ENCODE peak calls at places on chromosomes 13 and 19, in nine cellular contexts. Z, H, W, I, S, F, L, Y and A are unnamed samples.

GRCh38 chr13:27401210-27401609 is 23.2 kb upstream of the GTF3A start:
- DNase-seq in Z (peak), H (no peak), W (no peak), I (no peak), S (no peak), F (no peak), L (no peak), Y (no peak), A (no peak)

GRCh38 chr13:112738606-112739005 is 48.8 kb downstream of the ATP11A start:
- DNase-seq in Z (no peak), H (no peak), W (no peak), I (no peak), S (no peak), F (no peak), L (no peak), Y (no peak), A (no peak)

GRCh38 chr13:93226623-93227279 is at the start of gene GPC6:
- DNase-seq in Z (peak), H (peak), W (peak), I (no peak), S (peak), F (peak), L (no peak), Y (peak), A (no peak)

GRCh38 chr19:48121909-48122371 is 11.3 kb upstream of the PLA2G4C start:
- DNase-seq in Z (no peak), H (no peak), W (no peak), I (peak), S (no peak), F (no peak), L (no peak), Y (no peak), A (no peak)

GRCh38 chr13:49739498-49740187 is 48.4 kb upstream of the EBPL start:
- DNase-seq in Z (no peak), H (no peak), W (no peak), I (no peak), S (no peak), F (no peak), L (no peak), Y (no peak), A (no peak)

GRCh38 chr13:24648983-24649684 is 31.1 kb upstream of the ATP12A start:
- DNase-seq in Z (no peak), H (no peak), W (no peak), I (no peak), S (no peak), F (no peak), L (no peak), Y (no peak), A (no peak)

GRCh38 chr13:98349731-98350305 is 172.7 kb upstream of the RNF113B start:
- DNase-seq in Z (peak), H (peak), W (peak), I (no peak), S (peak), F (no peak), L (no peak), Y (no peak), A (no peak)

GRCh38 chr13:20991741-20992520 is 69.5 kb downstream of the LATS2 start:
- DNase-seq in Z (no peak), H (no peak), W (no peak), I (no peak), S (no peak), F (no peak), L (no peak), Y (no peak), A (no peak)

GRCh38 chr13:40315416-40316064 is 350.9 kb downstream of the FOXO1 start:
- DNase-seq in Z (no peak), H (no peak), W (peak), I (no peak), S (no peak), F (peak), L (no peak), Y (no peak), A (peak)

GRCh38 chr19:991174-991931 is 7.2 kb downstream of the WDR18 start:
- DNase-seq in Z (peak), H (no peak), W (no peak), I (no peak), S (peak), F (no peak), L (peak), Y (no peak), A (no peak)

GRCh38 chr13:20441879-20442278 is 83.8 kb downstream of the CRYL1 start:
- DNase-seq in Z (no peak), H (no peak), W (no peak), I (no peak), S (no peak), F (peak), L (no peak), Y (no peak), A (no peak)

GRCh38 chr13:43200736-43201135 is 177.3 kb downstream of the DNAJC15 start:
- DNase-seq in Z (no peak), H (no peak), W (no peak), I (no peak), S (no peak), F (no peak), L (no peak), Y (no peak), A (no peak)

GRCh38 chr13:49248433-49249002 is 793 bp downstream of the CDADC1 start:
- DNase-seq in Z (no peak), H (no peak), W (no peak), I (no peak), S (no peak), F (no peak), L (no peak), Y (no peak), A (no peak)

GRCh38 chr13:40780822-40781401 is 8.5 kb upstream of the SLC25A15 start:
- DNase-seq in Z (no peak), H (no peak), W (peak), I (no peak), S (peak), F (peak), L (no peak), Y (no peak), A (no peak)

GRCh38 chr19:49689133-49690072 is at the start of gene ADM5:
- DNase-seq in Z (peak), H (no peak), W (peak), I (no peak), S (no peak), F (no peak), L (no peak), Y (no peak), A (peak)
- TF ChIP-seq POLR2A in Z (no peak), H (no peak), W (no peak), I (peak), S (no peak), F (no peak), L (no peak), Y (no peak), A (no peak)

DNA sequence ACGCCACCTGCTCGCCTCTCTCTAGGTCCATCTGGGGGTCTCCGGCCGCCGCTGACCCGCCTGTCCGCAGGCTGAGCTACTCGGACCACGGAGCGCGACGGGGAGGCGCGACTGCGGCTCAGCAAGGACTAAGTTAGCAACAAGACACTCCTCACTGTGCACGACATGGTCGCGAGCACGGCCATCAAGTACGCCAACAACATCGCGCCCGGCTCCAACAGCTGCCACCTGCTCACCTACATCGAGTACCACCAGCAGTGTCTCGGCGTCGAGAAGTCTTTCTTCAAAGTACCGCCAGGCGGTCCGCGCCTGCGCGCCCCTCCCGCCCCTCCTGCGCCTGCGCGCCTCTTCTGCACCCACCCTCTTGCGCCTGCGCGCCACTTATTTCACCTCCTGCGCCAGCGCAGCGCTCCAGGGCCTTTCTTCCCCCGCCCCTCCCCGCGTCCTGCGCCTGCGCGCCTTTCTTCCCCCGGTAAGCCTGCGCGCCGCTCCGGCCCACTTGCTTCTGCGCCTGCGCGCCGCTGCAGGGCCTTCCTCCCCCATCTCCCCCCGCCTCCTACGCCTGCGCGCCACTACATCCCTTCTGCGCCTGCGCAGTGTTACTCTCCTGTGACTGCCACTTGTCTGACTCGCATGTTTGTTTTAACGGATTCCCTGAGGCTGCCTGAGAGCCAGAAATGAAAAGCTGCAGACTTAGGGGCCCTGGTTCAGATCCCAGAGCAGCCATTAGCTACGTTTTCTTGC is 63.9 kb downstream of the ACSBG2 start:
- DNase-seq in Z (peak), H (peak), W (peak), I (peak), S (peak), F (peak), L (peak), Y (peak), A (peak)
- TF ChIP-seq POLR2A in Z (no peak), H (peak), W (peak), I (peak), S (peak), F (peak), L (no peak), Y (no peak), A (no peak)

GRCh38 chr19:12983561-12984142 is 11.6 kb upstream of the NFIX start:
- DNase-seq in Z (peak), H (peak), W (peak), I (peak), S (peak), F (peak), L (peak), Y (peak), A (peak)
- TF ChIP-seq POLR2A in Z (no peak), H (no peak), W (no peak), I (no peak), S (no peak), F (no peak), L (no peak), Y (no peak), A (no peak)

GRCh38 chr19:36196249-36196648 is 18.2 kb downstream of the ZNF565 start:
- DNase-seq in Z (no peak), H (no peak), W (no peak), I (no peak), S (no peak), F (no peak), L (no peak), Y (no peak), A (no peak)
- TF ChIP-seq POLR2A in Z (no peak), H (no peak), W (no peak), I (no peak), S (no peak), F (no peak), L (no peak), Y (no peak), A (no peak)

GRCh38 chr19:56838930-56839664 is 1.4 kb downstream of the PEG3 start:
- DNase-seq in Z (peak), H (peak), W (peak), I (no peak), S (peak), F (no peak), L (peak), Y (peak), A (peak)
- TF ChIP-seq POLR2A in Z (no peak), H (no peak), W (no peak), I (no peak), S (no peak), F (no peak), L (no peak), Y (no peak), A (no peak)

GRCh38 chr19:31483226-31483857 is 134.1 kb upstream of the TSHZ3 start:
- DNase-seq in Z (no peak), H (no peak), W (no peak), I (no peak), S (no peak), F (no peak), L (no peak), Y (no peak), A (no peak)
- TF ChIP-seq POLR2A in Z (no peak), H (no peak), W (no peak), I (no peak), S (no peak), F (no peak), L (no peak), Y (no peak), A (no peak)

DNA sequence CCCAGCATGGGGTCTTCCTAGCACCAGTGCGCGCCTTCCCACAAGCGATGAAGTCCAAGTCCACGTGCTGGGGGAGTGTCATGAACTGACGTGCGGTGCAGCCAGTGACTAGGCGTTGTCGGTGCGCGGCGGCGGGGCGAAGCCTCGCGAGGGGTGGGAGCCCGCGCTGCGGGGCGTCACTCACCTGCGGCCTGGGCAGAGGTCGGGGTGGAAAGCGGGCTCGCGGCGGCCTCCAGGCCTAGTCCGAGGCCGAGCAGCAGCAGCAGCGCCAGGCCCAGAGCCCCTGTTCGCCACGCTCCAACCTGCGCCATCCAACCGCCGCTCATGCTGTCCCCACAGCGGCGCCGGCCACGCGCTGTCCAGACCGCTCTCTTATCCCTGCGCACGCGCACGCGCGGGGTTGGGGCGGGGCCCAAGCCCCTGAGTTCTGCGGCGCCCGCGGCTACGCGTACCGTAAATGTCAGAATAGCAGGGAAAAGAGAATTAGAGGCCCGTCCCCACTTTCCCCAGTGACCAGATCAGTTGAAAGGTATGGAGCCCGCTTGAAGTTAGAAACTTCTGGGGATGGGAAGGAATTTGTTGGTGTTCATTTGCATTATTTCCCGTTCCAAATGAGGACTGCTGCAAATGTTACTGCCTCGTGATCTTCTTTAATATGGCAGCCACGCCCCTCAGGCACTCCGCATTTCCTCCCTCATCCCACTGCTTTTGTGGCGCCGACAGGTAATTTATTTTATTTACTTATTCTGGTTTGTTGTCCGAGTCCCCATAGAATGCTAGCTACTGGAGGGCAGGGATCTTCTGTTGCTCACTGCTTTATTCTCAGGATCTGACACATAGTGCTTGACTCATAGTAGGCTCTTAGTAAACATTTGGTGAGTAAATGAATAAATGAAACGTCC is at the start of gene CD320:
- DNase-seq in Z (peak), H (peak), W (peak), I (peak), S (peak), F (peak), L (peak), Y (peak), A (peak)
- TF ChIP-seq POLR2A in Z (peak), H (peak), W (peak), I (peak), S (peak), F (peak), L (peak), Y (no peak), A (no peak)

GRCh38 chr19:41937976-41938375 is 9.7 kb upstream of the ERFL start:
- DNase-seq in Z (no peak), H (no peak), W (no peak), I (no peak), S (no peak), F (no peak), L (no peak), Y (no peak), A (no peak)

GRCh38 chr19:41939861-41940442 is 11.7 kb upstream of the ERFL start:
- DNase-seq in Z (peak), H (no peak), W (peak), I (peak), S (no peak), F (no peak), L (no peak), Y (no peak), A (peak)

GRCh38 chr19:41941410-41942202 is 13.4 kb upstream of the ERFL start:
- DNase-seq in Z (no peak), H (no peak), W (no peak), I (no peak), S (no peak), F (no peak), L (no peak), Y (no peak), A (no peak)

GRCh38 chr19:41937525-41937924 is 9.3 kb upstream of the ERFL start:
- DNase-seq in Z (no peak), H (no peak), W (no peak), I (no peak), S (no peak), F (no peak), L (no peak), Y (no peak), A (no peak)

DNA sequence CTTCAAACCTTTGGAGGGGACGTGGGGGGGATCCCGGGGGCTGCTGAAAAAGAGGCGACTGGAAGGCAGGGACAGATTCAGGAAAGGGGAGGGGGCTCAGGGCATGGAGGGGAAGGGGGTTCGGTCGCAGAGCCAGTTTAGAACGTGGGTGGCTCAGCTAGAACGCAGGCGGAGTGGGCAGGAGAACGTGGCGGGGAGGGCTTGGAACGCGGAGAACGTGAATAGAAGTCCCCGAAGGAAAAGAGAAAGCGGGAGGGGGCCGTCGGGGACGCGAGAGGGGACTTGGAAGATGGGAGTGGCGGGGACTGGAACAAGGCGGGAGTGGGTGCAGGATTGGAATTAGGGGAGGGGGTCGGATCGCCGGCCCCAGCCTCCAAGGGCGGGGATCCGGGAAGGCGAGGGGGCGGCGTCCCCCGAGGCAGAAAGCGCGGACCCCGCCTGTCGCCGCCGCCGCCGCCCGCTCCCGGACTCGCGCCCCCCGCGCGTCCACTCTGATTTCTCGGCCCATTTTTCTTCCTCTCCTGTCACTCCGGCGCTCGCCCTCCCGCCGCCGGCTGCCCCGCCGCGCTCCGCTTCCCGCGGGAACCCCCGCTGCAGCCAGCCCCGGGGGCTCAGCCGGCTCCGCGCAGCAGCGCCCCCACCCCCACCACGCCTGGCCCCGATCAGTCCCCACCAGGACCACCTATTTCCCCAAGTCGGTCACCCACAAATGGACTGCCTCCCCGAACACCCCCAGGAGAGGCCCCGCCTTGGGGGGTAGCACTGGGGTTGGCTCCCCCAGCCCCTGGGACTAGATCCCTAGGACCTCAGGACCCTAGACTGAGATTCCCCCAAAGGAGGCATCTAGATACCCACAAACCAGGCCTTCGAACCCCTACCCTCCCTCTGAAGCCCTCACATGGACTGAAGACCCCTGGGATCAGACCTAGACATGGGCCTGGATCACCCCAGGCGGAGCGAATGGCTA is 12.5 kb upstream of the ERFL start:
- DNase-seq in Z (no peak), H (no peak), W (no peak), I (no peak), S (no peak), F (no peak), L (no peak), Y (no peak), A (no peak)
- TF ChIP-seq POLR2A in Z (no peak), H (no peak), W (no peak), I (no peak), S (no peak), F (no peak), L (no peak), Y (no peak), A (no peak)